ENCODE peak calls at places on chromosomes 11 and 22, in four cellular contexts. R, K, V and J are unnamed samples.

GRCh38 chr22:22408731-22409696 is 99.5 kb downstream of the ZNF280B start:
- DNase-seq in R (no peak), K (no peak), V (peak), J (no peak)

GRCh38 chr11:35662061-35662648 is 420 bp upstream of the TRIM44 start:
- DNase-seq in R (no peak), K (no peak), V (no peak), J (no peak)

GRCh38 chr11:1073851-1074243 is 827 bp upstream of the MUC2 start:
- DNase-seq in R (no peak), K (no peak), V (peak), J (no peak)

GRCh38 chr11:78061088-78061920 is 2.4 kb upstream of the THRSP start:
- DNase-seq in R (no peak), K (no peak), V (no peak), J (no peak)

GRCh38 chr11:86477495-86478155 is 102.9 kb downstream of the CCDC81 start:
- DNase-seq in R (no peak), K (no peak), V (peak), J (no peak)

GRCh38 chr22:27801197-27801615 is 350 bp downstream of the MN1 start:
- DNase-seq in R (no peak), K (no peak), V (peak), J (no peak)

GRCh38 chr22:38570841-38571364 is 920 bp upstream of the DMC1 start:
- DNase-seq in R (no peak), K (peak), V (peak), J (peak)

GRCh38 chr11:122197055-122197987 is 81.3 kb upstream of the BLID start:
- DNase-seq in R (no peak), K (no peak), V (peak), J (no peak)

GRCh38 chr11:17230867-17231851 is 23.4 kb upstream of the PIK3C2A start:
- DNase-seq in R (no peak), K (no peak), V (no peak), J (peak)

GRCh38 chr11:78860720-78861422 is 286.2 kb upstream of the NARS2 start:
- DNase-seq in R (no peak), K (no peak), V (no peak), J (no peak)

GRCh38 chr22:40289991-40290459 is 56.3 kb upstream of the ADSL start:
- DNase-seq in R (peak), K (no peak), V (no peak), J (peak)

GRCh38 chr11:85823816-85824215 is 12.9 kb upstream of the SYTL2 start:
- DNase-seq in R (no peak), K (no peak), V (no peak), J (peak)

GRCh38 chr22:38872831-38873248 is 824 bp upstream of the CBX6 start:
- DNase-seq in R (no peak), K (peak), V (no peak), J (no peak)

GRCh38 chr11:110972640-110973039 is 260.4 kb upstream of the ARHGAP20 start:
- DNase-seq in R (no peak), K (no peak), V (no peak), J (no peak)

GRCh38 chr11:69166186-69167115 is 10.7 kb downstream of the SMIM38 start:
- DNase-seq in R (peak), K (no peak), V (peak), J (no peak)

GRCh38 chr11:72226701-72227100 is 2.1 kb downstream of the INPPL1 start:
- DNase-seq in R (no peak), K (no peak), V (no peak), J (no peak)

GRCh38 chr11:57776101-57776511 is 14.5 kb downstream of the CTNND1 start:
- DNase-seq in R (no peak), K (no peak), V (no peak), J (no peak)

GRCh38 chr11:27612932-27613669 is 87.2 kb downstream of the BDNF start:
- DNase-seq in R (no peak), K (no peak), V (no peak), J (no peak)

GRCh38 chr11:131690776-131691557 is 320.6 kb downstream of the NTM start:
- DNase-seq in R (no peak), K (no peak), V (no peak), J (no peak)

GRCh38 chr22:24810043-24810749 is 4.2 kb downstream of the SGSM1 start:
- DNase-seq in R (no peak), K (peak), V (peak), J (no peak)

GRCh38 chr11:70483077-70483861 is 84.9 kb downstream of the CTTN start:
- DNase-seq in R (no peak), K (no peak), V (peak), J (no peak)

GRCh38 chr11:109077340-109077927 is 344.6 kb upstream of the C11orf87 start:
- DNase-seq in R (no peak), K (no peak), V (no peak), J (no peak)

GRCh38 chr11:4636962-4637661 is at the start of gene OR51D1:
- DNase-seq in R (peak), K (peak), V (peak), J (peak)